ENCODE peak calls at places on chromosomes 3 and 15, in six cellular contexts. B is CD4-positive, CD25-positive, alpha-beta regulatory T cell; Z is upper lobe of right lung; T is mammary epithelial cell; U is neuronal stem cell; A is breast epithelium. C is an unnamed sample.

GRCh38 chr3:16596352-16597032 is 8.7 kb downstream of the DAZL start:
- DNase-seq in Z (no peak), B (no peak), T (no peak), U (no peak), A (no peak), C (no peak)

GRCh38 chr3:170337420-170337819 is 20.1 kb upstream of the SKIL start:
- DNase-seq in B (no peak), Z (no peak), U (no peak), T (no peak), A (no peak), C (no peak)

GRCh38 chr3:143977326-143978262 is 6.0 kb downstream of the DIPK2A start:
- DNase-seq in A (no peak), U (no peak), B (no peak), T (peak), Z (no peak), C (no peak)

GRCh38 chr3:87333393-87333892 is 57.1 kb upstream of the POU1F1 start:
- DNase-seq in Z (no peak), U (no peak), A (no peak), T (peak), B (no peak), C (peak)

GRCh38 chr15:77784361-77785292 is 151.9 kb upstream of the LINGO1 start:
- DNase-seq in A (no peak), B (no peak), Z (no peak), T (no peak), U (no peak), C (no peak)

GRCh38 chr3:13077431-13078157 is 4.4 kb upstream of the IQSEC1 start:
- DNase-seq in U (no peak), A (no peak), T (no peak), B (no peak), Z (no peak), C (no peak)

GRCh38 chr3:119349353-119349752 is 55.2 kb downstream of the ARHGAP31 start:
- DNase-seq in Z (no peak), U (peak), B (no peak), A (no peak), T (no peak), C (no peak)

GRCh38 chr3:172156309-172156998 is 117.1 kb downstream of the FNDC3B start:
- DNase-seq in T (peak), Z (peak), A (peak), B (no peak), U (no peak), C (peak)

GRCh38 chr15:84980196-84981053 is 1.2 kb upstream of the PDE8A start:
- DNase-seq in B (peak), Z (peak), A (peak), U (peak), T (peak), C (peak)

GRCh38 chr15:20645956-20646355 is 104.4 kb upstream of the GOLGA6L6 start:
- DNase-seq in Z (peak), U (no peak), A (peak), T (peak), B (no peak), C (no peak)

GRCh38 chr3:42979044-42979962 is at the start of gene GASK1A:
- DNase-seq in A (peak), B (no peak), T (peak), Z (peak), U (peak), C (no peak)

GRCh38 chr3:149554826-149555225 is 80.3 kb downstream of the TM4SF4 start:
- DNase-seq in B (no peak), Z (no peak), T (peak), U (no peak), A (no peak), C (peak)

GRCh38 chr15:79635897-79636596 is 203.9 kb downstream of the MINAR1 start:
- DNase-seq in T (no peak), Z (no peak), U (no peak), B (no peak), A (no peak), C (no peak)

GRCh38 chr15:67256051-67256450 is 1.5 kb downstream of the IQCH start:
- DNase-seq in A (no peak), B (no peak), U (no peak), Z (no peak), T (no peak), C (no peak)

GRCh38 chr3:29683306-29683993 is 402.6 kb downstream of the RBMS3 start:
- DNase-seq in B (no peak), Z (no peak), T (peak), A (no peak), U (no peak), C (no peak)

GRCh38 chr3:53577486-53577885 is 83.1 kb downstream of the CACNA1D start:
- DNase-seq in U (no peak), T (no peak), B (no peak), Z (no peak), A (no peak), C (no peak)

GRCh38 chr3:34277110-34277509 is 478.7 kb downstream of the PDCD6IP start:
- DNase-seq in T (no peak), Z (no peak), A (no peak), U (no peak), B (no peak), C (no peak)

DNA sequence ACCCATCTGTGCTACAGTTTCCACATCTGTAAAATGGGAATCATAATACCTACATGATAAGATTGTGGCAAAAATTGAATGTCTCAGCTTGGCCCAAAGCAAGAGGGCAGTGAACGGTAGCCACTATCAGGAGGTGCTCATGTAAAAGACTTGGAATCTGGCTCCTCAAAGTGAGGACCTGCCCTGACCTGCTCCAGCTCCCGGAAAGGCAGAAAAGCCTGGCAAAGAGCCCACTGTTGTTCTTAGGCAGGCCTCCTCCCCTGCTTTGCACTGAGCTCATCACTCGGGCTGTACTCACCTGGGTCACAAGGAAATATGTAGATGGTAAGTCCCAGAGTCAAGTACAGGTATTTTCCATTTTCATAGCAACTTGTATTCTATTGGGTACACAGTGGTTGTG is 250.7 kb upstream of the TBL1XR1 start:
- DNase-seq in Z (peak), A (peak), U (no peak), B (no peak), T (peak), C (peak)
- H3K27ac ChIP-seq in Z (no peak), A (peak), U (no peak), B (no peak), T (peak), C (peak)

GRCh38 chr15:52702390-52702789 is 23.2 kb upstream of the ATOSA start:
- DNase-seq in U (no peak), T (no peak), A (no peak), Z (no peak), B (no peak), C (no peak)
- H3K27ac ChIP-seq in U (no peak), T (no peak), A (no peak), Z (no peak), B (no peak), C (no peak)

GRCh38 chr3:122975163-122975923 is 52.2 kb downstream of the SEMA5B start:
- DNase-seq in A (peak), T (peak), B (no peak), U (no peak), Z (no peak), C (no peak)
- H3K27ac ChIP-seq in A (peak), T (no peak), B (no peak), U (no peak), Z (no peak), C (no peak)

DNA sequence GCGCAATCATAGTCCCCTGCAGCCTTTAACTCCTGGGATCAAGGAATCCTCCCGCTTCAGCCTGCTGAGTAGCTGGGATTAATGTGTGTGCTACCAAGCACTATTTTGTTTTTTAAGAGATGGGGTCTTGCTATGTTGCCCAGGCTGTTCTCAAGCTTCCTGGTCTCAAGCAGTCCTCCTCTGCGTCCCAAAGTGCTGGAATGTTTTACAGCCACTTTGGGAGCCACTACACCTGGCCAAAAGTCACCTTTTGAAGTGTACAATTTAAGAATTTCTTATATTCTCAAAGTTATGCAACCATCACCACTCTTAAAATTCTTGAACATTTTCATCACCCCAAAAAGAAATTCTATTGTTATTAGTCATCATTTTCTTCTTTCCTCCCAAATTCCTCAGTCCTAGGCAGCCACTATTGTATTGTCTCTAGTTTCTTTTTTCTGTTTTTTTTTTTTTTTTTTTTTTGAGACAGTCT is 17.8 kb downstream of the CDV3 start:
- DNase-seq in U (no peak), B (no peak), T (peak), A (no peak), Z (no peak), C (no peak)
- H3K27ac ChIP-seq in U (no peak), B (no peak), T (no peak), A (no peak), Z (no peak), C (peak)

DNA sequence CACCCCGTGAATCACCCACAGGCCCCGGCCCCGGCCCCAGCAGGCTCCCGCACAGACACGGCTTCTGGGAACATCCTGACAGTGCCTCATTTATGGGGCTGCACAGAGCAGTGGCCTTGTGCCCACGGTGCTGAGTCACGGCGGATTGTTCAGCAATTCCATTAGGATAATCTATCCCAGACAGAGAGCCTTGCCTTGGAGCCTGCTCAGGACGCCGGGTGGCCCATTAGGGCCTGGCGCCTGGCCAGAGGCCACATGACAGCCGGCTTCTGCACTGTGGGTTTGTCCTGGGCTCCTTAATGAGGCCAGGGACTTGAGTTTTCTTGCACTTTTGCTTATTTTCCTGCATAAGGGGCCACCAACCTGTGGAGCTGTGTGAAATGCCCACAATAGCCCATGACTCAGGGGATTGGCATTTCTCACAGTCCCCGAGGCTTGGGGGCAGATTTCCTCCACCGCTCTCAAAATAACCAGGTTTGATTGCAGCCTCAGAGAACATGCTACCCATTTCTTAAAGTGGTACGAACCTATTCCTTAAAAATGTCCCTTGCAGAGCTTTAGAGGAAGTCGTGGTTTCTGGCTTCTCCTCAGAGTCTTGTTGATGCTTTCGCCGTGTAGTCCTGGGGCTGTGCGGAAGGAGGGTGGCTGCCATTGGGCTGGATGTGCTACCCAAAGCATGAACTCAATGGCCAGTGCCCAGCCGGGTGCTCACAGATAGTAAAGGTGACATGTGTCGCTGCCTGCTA is 19.0 kb downstream of the SYNM start:
- DNase-seq in Z (peak), U (peak), B (no peak), A (peak), T (peak), C (peak)
- H3K27ac ChIP-seq in Z (peak), U (peak), B (no peak), A (peak), T (peak), C (peak)

C was measured in epithelial cell of prostate.